ENCODE peak calls at places on chromosomes 11 and 22, in four cellular contexts. E is sigmoid colon, N is Peyer's patch, C is body of pancreas. J is an unnamed sample. For H3K4me1, the result is how much of the 10 kb centered on the place peaks cover.

GRCh38 chr11:28673687-28674431 is 565.7 kb downstream of the METTL15 start:
- DNase-seq in N (no peak), E (no peak), C (no peak), J (no peak)

GRCh38 chr11:5597953-5598352 is 1.5 kb downstream of the TRIM6 start:
- DNase-seq in C (no peak), N (no peak), E (no peak), J (no peak)

GRCh38 chr11:62555464-62556092 is 9.0 kb upstream of the AHNAK start:
- DNase-seq in E (peak), N (no peak), C (peak), J (no peak)

GRCh38 chr11:35800970-35801953 is 138.7 kb downstream of the TRIM44 start:
- DNase-seq in C (no peak), N (no peak), E (no peak), J (no peak)

GRCh38 chr11:130882138-130882551 is 34.1 kb downstream of the SNX19 start:
- DNase-seq in C (no peak), E (no peak), N (no peak), J (no peak)

GRCh38 chr22:45826520-45826919 is 150.4 kb downstream of the WNT7B start:
- DNase-seq in E (no peak), N (no peak), C (no peak), J (no peak)

GRCh38 chr11:123681007-123681406 is 26.6 kb upstream of the SCN3B start:
- DNase-seq in N (no peak), C (no peak), E (no peak), J (no peak)

GRCh38 chr11:36311926-36312592 is 16.0 kb downstream of the PRR5L start:
- DNase-seq in N (no peak), E (no peak), C (no peak), J (no peak)

GRCh38 chr11:45470151-45471001 is 184.2 kb upstream of the SYT13 start:
- DNase-seq in N (peak), E (no peak), C (peak), J (peak)

GRCh38 chr22:25334091-25334490 is 114.7 kb downstream of the CRYBB2 start:
- DNase-seq in N (peak), E (no peak), C (peak), J (no peak)

GRCh38 chr11:57511741-57512430 is 3.6 kb downstream of the SLC43A1 start:
- DNase-seq in N (no peak), C (no peak), E (no peak), J (no peak)

GRCh38 chr11:8913961-8914660 is 3.1 kb downstream of the AKIP1 start:
- DNase-seq in E (no peak), C (peak), N (no peak), J (no peak)

GRCh38 chr22:27632451-27633295 is 168.9 kb downstream of the MN1 start:
- DNase-seq in N (no peak), C (peak), E (no peak), J (no peak)

GRCh38 chr22:23157560-23158515 is 12.6 kb downstream of the RAB36 start:
- DNase-seq in E (no peak), C (no peak), N (no peak), J (peak)

GRCh38 chr11:35390737-35391682 is 28.3 kb downstream of the SLC1A2 start:
- DNase-seq in C (peak), E (no peak), N (no peak), J (no peak)

GRCh38 chr22:43144949-43145348 is 1.8 kb upstream of the MCAT start:
- DNase-seq in E (no peak), N (no peak), C (no peak), J (no peak)

GRCh38 chr22:43148581-43148980 is 2.8 kb upstream of the TSPO start:
- DNase-seq in N (no peak), E (no peak), C (no peak), J (peak)

GRCh38 chr22:43147821-43148220 is 3.5 kb upstream of the TSPO start:
- DNase-seq in E (no peak), C (no peak), N (no peak), J (no peak)

DNA sequence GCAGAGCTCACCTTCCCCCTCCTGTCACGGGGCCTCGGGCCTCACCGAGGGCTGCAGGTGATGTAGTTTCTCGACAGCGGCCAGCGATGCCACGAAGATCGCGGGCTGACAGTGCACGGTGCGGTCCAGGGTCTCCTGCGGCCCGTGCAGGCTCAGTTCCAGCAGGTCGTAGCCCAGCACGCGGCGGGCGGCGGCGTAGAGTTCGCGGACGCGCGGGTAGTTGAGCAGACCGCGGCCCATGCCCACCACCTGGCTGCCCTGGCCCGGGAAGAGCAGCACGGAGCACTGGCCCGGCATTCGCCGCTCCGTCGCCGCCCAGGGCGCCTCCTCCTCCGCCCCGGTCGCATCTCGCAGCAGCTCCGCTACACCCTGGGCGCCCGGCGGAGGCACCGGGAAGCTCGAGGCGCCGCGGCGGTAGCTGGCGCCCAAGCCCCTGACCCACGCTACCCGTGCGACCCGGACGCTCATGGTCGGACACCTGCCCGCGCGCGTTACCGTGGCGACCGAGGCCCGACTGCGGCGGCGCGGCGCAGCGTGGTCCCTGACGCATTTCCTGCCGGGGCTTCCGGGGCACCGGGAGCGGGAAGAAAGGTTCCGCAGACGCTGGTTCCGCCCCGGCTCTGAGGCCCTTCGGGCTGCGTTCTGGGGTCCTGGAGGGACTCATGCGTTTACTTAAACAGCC is at the start of gene MCAT:
- DNase-seq in E (peak), C (peak), N (peak), J (peak)
- TF ChIP-seq POLR2A in E (peak), C (peak), N (peak), J (no peak)

DNA sequence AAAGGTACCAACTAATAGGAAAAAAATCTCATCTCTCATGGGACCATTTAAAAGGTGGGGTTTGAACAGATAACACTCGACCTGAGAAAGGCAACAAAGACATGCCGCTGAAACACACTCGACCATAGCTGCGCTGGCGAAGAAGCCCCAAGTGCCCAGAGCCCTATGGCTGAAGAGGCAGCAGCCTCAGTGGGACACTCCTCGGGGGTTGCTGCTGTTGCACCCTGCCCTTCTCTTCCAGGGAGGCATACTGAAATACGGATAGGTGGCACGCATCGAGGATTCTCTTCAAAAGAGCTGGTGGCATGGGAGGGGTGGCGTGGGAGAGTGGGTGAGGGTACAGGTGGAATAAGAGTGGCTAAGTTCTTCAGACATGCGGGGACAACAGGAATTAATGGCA is 18.5 kb upstream of the PHLDA2 start:
- DNase-seq in E (no peak), N (no peak), C (no peak), J (no peak)
- H3K4me1 ChIP-seq in E (under half), N (under half), C (under half), J (under half)

DNA sequence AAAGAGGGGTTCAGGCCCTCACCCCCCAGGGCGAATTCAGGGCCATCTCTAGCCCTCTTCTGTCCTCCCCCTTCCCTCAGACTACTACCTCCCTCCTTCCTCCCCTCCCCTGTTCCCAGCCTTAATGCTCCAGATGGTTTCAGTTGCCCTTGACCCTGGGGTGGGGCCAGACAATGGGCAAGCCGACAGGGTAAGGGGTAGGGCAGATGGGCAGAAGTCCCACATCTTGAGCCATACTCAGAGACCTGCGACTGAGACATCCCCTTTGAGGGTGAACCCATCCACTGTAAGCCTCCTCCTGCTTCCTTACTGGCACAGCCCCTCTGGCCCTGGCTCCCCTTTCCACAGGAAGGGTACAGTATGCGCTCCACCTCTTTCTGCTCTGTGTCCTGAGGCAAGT is 1.9 kb downstream of the RHBDD3 start:
- DNase-seq in E (no peak), N (no peak), C (no peak), J (no peak)
- TF ChIP-seq POLR2A in E (no peak), N (no peak), C (no peak), J (no peak)

GRCh38 chr11:65478411-65479183 is 20.2 kb upstream of the MALAT1 start:
- DNase-seq in N (peak), E (peak), C (peak), J (peak)
- H3K4me1 ChIP-seq in N (under half), E (half or more), C (under half), J (half or more)

GRCh38 chr11:114307524-114308203 is 11.5 kb downstream of the NNMT start:
- DNase-seq in E (peak), C (peak), N (no peak), J (no peak)
- TF ChIP-seq POLR2A in E (no peak), C (no peak), N (no peak), J (no peak)

GRCh38 chr11:75346912-75347647 is 4.4 kb downstream of the ARRB1 start:
- DNase-seq in E (peak), C (peak), N (peak), J (no peak)
- H3K4me1 ChIP-seq in E (half or more), C (half or more), N (under half), J (half or more)